ENCODE peak calls at places on chromosome 10, in six cellular contexts. One of them, this sample, is unnamed. For H3K4me1, the result is how much of the 10 kb centered on the place peaks cover.

GRCh38 chr10:33271969-33272583 is 62.4 kb downstream of the NRP1 start:
- DNase-seq in heart right ventricle: no peak
- DNase-seq in lower lobe of right lung: no peak
- DNase-seq in IMR-90: no peak
- DNase-seq in SK-N-SH: peak
- DNase-seq in pancreas: no peak
- DNase-seq in this sample: no peak

GRCh38 chr10:18402766-18403346 is 248.5 kb downstream of the NSUN6 start:
- DNase-seq in heart right ventricle: no peak
- DNase-seq in lower lobe of right lung: no peak
- DNase-seq in SK-N-SH: no peak
- DNase-seq in pancreas: no peak
- DNase-seq in IMR-90: peak
- DNase-seq in this sample: no peak

GRCh38 chr10:34661580-34661979 is 153.5 kb downstream of the PARD3 start:
- DNase-seq in lower lobe of right lung: no peak
- DNase-seq in heart right ventricle: no peak
- DNase-seq in SK-N-SH: no peak
- DNase-seq in pancreas: no peak
- DNase-seq in IMR-90: no peak
- DNase-seq in this sample: no peak

GRCh38 chr10:113020838-113021237 is 70.8 kb downstream of the TCF7L2 start:
- DNase-seq in heart right ventricle: no peak
- DNase-seq in lower lobe of right lung: no peak
- DNase-seq in pancreas: peak
- DNase-seq in IMR-90: no peak
- DNase-seq in SK-N-SH: no peak
- DNase-seq in this sample: no peak

GRCh38 chr10:88428442-88428841 is 154.7 kb downstream of the RNLS start:
- DNase-seq in IMR-90: no peak
- DNase-seq in lower lobe of right lung: no peak
- DNase-seq in SK-N-SH: peak
- DNase-seq in pancreas: no peak
- DNase-seq in heart right ventricle: no peak
- DNase-seq in this sample: no peak

GRCh38 chr10:132570771-132571564 is 33.4 kb downstream of the INPP5A start:
- DNase-seq in SK-N-SH: no peak
- DNase-seq in IMR-90: no peak
- DNase-seq in pancreas: peak
- DNase-seq in heart right ventricle: no peak
- DNase-seq in lower lobe of right lung: no peak
- DNase-seq in this sample: peak

GRCh38 chr10:26389533-26389932 is 48.6 kb upstream of the APBB1IP start:
- DNase-seq in lower lobe of right lung: no peak
- DNase-seq in IMR-90: no peak
- DNase-seq in heart right ventricle: no peak
- DNase-seq in SK-N-SH: no peak
- DNase-seq in pancreas: no peak
- DNase-seq in this sample: no peak

GRCh38 chr10:100779329-100779728 is 33.9 kb downstream of the PAX2 start:
- DNase-seq in IMR-90: no peak
- DNase-seq in lower lobe of right lung: no peak
- DNase-seq in SK-N-SH: no peak
- DNase-seq in pancreas: no peak
- DNase-seq in heart right ventricle: no peak
- DNase-seq in this sample: no peak

GRCh38 chr10:49539320-49539885 is 482 bp upstream of the ERCC6 start:
- DNase-seq in lower lobe of right lung: peak
- DNase-seq in SK-N-SH: peak
- DNase-seq in pancreas: peak
- DNase-seq in heart right ventricle: peak
- DNase-seq in IMR-90: peak
- DNase-seq in this sample: peak

GRCh38 chr10:78531088-78531487 is 497.4 kb downstream of the RPS24 start:
- DNase-seq in heart right ventricle: no peak
- DNase-seq in lower lobe of right lung: no peak
- DNase-seq in pancreas: no peak
- DNase-seq in SK-N-SH: no peak
- DNase-seq in IMR-90: no peak
- DNase-seq in this sample: peak

GRCh38 chr10:92848037-92848440 is 281 bp upstream of the EXOC6 start:
- DNase-seq in SK-N-SH: no peak
- DNase-seq in lower lobe of right lung: no peak
- DNase-seq in IMR-90: no peak
- DNase-seq in pancreas: no peak
- DNase-seq in heart right ventricle: no peak
- DNase-seq in this sample: no peak

GRCh38 chr10:11381023-11381422 is 230.4 kb downstream of the USP6NL start:
- DNase-seq in lower lobe of right lung: no peak
- DNase-seq in SK-N-SH: no peak
- DNase-seq in pancreas: no peak
- DNase-seq in heart right ventricle: no peak
- DNase-seq in IMR-90: peak
- DNase-seq in this sample: no peak

GRCh38 chr10:91536790-91537189 is 96.1 kb downstream of the PPP1R3C start:
- DNase-seq in pancreas: no peak
- DNase-seq in SK-N-SH: no peak
- DNase-seq in IMR-90: no peak
- DNase-seq in heart right ventricle: no peak
- DNase-seq in lower lobe of right lung: no peak
- DNase-seq in this sample: no peak

GRCh38 chr10:91537614-91538383 is 95.1 kb downstream of the PPP1R3C start:
- DNase-seq in pancreas: no peak
- DNase-seq in SK-N-SH: no peak
- DNase-seq in lower lobe of right lung: no peak
- DNase-seq in IMR-90: no peak
- DNase-seq in heart right ventricle: no peak
- DNase-seq in this sample: no peak

GRCh38 chr10:91539930-91540329 is 92.9 kb downstream of the PPP1R3C start:
- DNase-seq in lower lobe of right lung: no peak
- DNase-seq in SK-N-SH: no peak
- DNase-seq in pancreas: no peak
- DNase-seq in heart right ventricle: no peak
- DNase-seq in IMR-90: no peak
- DNase-seq in this sample: no peak

GRCh38 chr10:91541481-91541880 is 91.4 kb downstream of the PPP1R3C start:
- DNase-seq in lower lobe of right lung: no peak
- DNase-seq in heart right ventricle: no peak
- DNase-seq in SK-N-SH: no peak
- DNase-seq in IMR-90: no peak
- DNase-seq in pancreas: no peak
- DNase-seq in this sample: no peak

DNA sequence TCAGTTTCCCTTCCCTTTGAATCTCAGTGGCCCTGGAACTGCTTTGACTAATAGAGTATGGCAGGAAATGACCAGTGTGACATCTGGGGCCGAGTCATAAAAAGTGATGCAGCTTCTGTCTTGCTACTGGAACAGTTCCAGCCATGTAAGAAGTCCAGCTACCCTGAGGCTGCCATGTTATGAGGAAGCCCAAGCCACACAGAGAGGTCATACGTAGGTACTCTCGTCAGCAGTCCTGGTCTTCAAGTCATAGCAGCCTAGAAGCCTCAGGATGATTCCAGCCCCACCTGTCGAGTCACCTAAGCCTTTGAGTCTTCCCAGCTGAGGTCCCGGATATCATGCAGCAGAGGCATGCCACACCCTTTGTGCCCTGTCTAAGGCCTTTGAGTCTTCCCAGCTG is 92.2 kb downstream of the PPP1R3C start:
- DNase-seq in lower lobe of right lung: no peak
- DNase-seq in heart right ventricle: no peak
- DNase-seq in SK-N-SH: no peak
- DNase-seq in IMR-90: no peak
- DNase-seq in pancreas: no peak
- DNase-seq in this sample: no peak
- H3K4me3 ChIP-seq in lower lobe of right lung: no peak
- H3K4me3 ChIP-seq in heart right ventricle: no peak
- H3K4me3 ChIP-seq in SK-N-SH: no peak
- H3K4me3 ChIP-seq in IMR-90: no peak
- H3K4me3 ChIP-seq in pancreas: no peak
- H3K4me3 ChIP-seq in this sample: no peak

DNA sequence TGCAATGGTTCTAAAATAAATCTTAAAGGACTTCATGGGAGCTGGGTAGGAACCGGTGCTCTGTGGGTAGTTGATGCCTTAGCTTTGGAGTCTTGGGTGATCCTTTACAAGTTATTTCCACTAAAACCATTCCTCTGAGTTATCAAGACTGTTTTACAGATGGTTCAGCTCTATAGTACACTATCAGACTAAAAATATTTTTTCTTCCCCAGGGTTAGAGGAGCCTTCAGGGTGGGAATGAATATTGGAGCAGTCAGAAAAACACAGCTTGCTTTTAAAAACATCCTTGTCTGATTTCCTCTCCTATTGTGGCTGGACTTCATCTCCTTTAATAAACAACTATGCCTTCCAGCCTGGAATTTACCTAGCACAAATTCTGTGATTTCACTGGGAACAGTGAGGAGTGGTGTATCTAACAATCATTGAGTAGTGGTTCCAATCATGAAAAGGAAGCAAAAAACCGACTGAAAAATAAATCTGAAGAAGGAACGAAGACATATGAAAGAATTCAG is 102.6 kb upstream of the AFAP1L2 start:
- DNase-seq in IMR-90: no peak
- DNase-seq in lower lobe of right lung: no peak
- DNase-seq in pancreas: no peak
- DNase-seq in SK-N-SH: no peak
- DNase-seq in heart right ventricle: no peak
- DNase-seq in this sample: no peak
- H3K4me1 ChIP-seq in IMR-90: under half
- H3K4me1 ChIP-seq in lower lobe of right lung: under half
- H3K4me1 ChIP-seq in pancreas: under half
- H3K4me1 ChIP-seq in SK-N-SH: under half
- H3K4me1 ChIP-seq in heart right ventricle: under half
- H3K4me1 ChIP-seq in this sample: under half

GRCh38 chr10:17026686-17027485 is 102.7 kb downstream of the CUBN start:
- DNase-seq in heart right ventricle: no peak
- DNase-seq in IMR-90: peak
- DNase-seq in SK-N-SH: no peak
- DNase-seq in lower lobe of right lung: no peak
- DNase-seq in pancreas: no peak
- DNase-seq in this sample: no peak
- H3K27ac ChIP-seq in heart right ventricle: no peak
- H3K27ac ChIP-seq in IMR-90: peak
- H3K27ac ChIP-seq in SK-N-SH: peak
- H3K27ac ChIP-seq in lower lobe of right lung: peak
- H3K27ac ChIP-seq in pancreas: no peak
- H3K27ac ChIP-seq in this sample: no peak

GRCh38 chr10:46538723-46539426 is 17.6 kb downstream of the GPRIN2 start:
- DNase-seq in IMR-90: peak
- DNase-seq in SK-N-SH: no peak
- DNase-seq in lower lobe of right lung: no peak
- DNase-seq in pancreas: no peak
- DNase-seq in heart right ventricle: no peak
- DNase-seq in this sample: no peak

GRCh38 chr10:46541735-46542566 is 14.5 kb downstream of the GPRIN2 start:
- DNase-seq in SK-N-SH: peak
- DNase-seq in heart right ventricle: no peak
- DNase-seq in IMR-90: no peak
- DNase-seq in lower lobe of right lung: peak
- DNase-seq in pancreas: no peak
- DNase-seq in this sample: no peak

GRCh38 chr10:46539596-46540411 is 16.7 kb downstream of the GPRIN2 start:
- DNase-seq in heart right ventricle: no peak
- DNase-seq in SK-N-SH: no peak
- DNase-seq in pancreas: no peak
- DNase-seq in lower lobe of right lung: peak
- DNase-seq in IMR-90: peak
- DNase-seq in this sample: no peak

GRCh38 chr10:46541017-46541661 is 15.3 kb downstream of the GPRIN2 start:
- DNase-seq in SK-N-SH: peak
- DNase-seq in IMR-90: no peak
- DNase-seq in heart right ventricle: no peak
- DNase-seq in pancreas: peak
- DNase-seq in lower lobe of right lung: peak
- DNase-seq in this sample: no peak

GRCh38 chr10:46540412-46541016 is 15.9 kb downstream of the GPRIN2 start:
- DNase-seq in SK-N-SH: no peak
- DNase-seq in IMR-90: no peak
- DNase-seq in heart right ventricle: no peak
- DNase-seq in lower lobe of right lung: peak
- DNase-seq in pancreas: no peak
- DNase-seq in this sample: no peak
- H3K4me3 ChIP-seq in SK-N-SH: no peak
- H3K4me3 ChIP-seq in IMR-90: no peak
- H3K4me3 ChIP-seq in heart right ventricle: no peak
- H3K4me3 ChIP-seq in lower lobe of right lung: peak
- H3K4me3 ChIP-seq in pancreas: no peak
- H3K4me3 ChIP-seq in this sample: no peak

DNA sequence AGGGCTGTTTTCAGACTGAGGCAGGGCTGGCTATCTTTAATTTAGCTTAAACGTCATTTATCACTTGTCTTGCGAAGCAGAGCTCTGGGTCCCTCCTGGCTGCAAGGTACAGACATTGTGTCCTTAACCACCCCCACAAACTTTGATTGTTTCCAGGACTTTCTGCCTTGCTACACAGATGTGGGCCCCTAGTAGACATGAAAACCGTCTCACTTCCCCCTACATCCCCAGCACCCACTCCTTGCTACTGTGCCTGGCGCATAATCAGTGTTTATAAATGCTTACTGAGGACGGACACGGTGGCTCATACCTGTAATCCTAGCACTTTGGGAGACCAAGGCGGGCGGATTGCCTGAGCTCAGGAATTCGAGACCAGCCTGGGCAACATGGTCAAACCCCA is 54.5 kb downstream of the PIP4K2A start:
- DNase-seq in SK-N-SH: no peak
- DNase-seq in pancreas: no peak
- DNase-seq in lower lobe of right lung: no peak
- DNase-seq in IMR-90: no peak
- DNase-seq in heart right ventricle: no peak
- DNase-seq in this sample: no peak
- H3K4me1 ChIP-seq in SK-N-SH: under half
- H3K4me1 ChIP-seq in pancreas: under half
- H3K4me1 ChIP-seq in lower lobe of right lung: under half
- H3K4me1 ChIP-seq in IMR-90: under half
- H3K4me1 ChIP-seq in heart right ventricle: under half
- H3K4me1 ChIP-seq in this sample: under half

This sample was measured in prostate gland.